ENCODE peak calls at places on chromosomes 2 and 18, in ten cellular contexts. R is endothelial cell; W is activated naive CD4-positive, alpha-beta T cell; H is activated gamma-delta T cell treated with anti-CD3 and anti-CD28 coated beads, Interleukin-2, amount 50 U/mL, for 16 hours; N is transverse colon; A is substantia nigra; G is posterior vena cava; Y is cardiac muscle cell; V is GDM1; O is cortex of kidney. M is an unnamed sample.

GRCh38 chr2:201854221-201854801 is 48.0 kb downstream of the CDK15 start:
- DNase-seq in R (no peak), W (no peak), H (no peak), N (no peak), A (no peak), G (no peak), Y (peak; percentile 90), V (no peak), O (no peak), M (no peak)

GRCh38 chr2:160125366-160125765 is 63.0 kb upstream of the PLA2R1 start:
- DNase-seq in R (no peak), W (no peak), H (no peak), N (no peak), A (no peak), G (no peak), Y (no peak), V (no peak), O (no peak), M (no peak)

GRCh38 chr2:221500501-221501209 is 71.4 kb downstream of the EPHA4 start:
- DNase-seq in R (no peak), W (no peak), H (no peak), N (no peak), A (no peak), G (no peak), Y (no peak), V (no peak), O (no peak), M (no peak)

GRCh38 chr2:138432971-138433370 is 68.6 kb upstream of the SPOPL start:
- DNase-seq in R (no peak), W (no peak), H (no peak), N (no peak), A (no peak), G (no peak), Y (peak; percentile 4), V (no peak), O (no peak), M (no peak)

GRCh38 chr2:73984922-73985317 is 210 bp downstream of the TET3 start:
- DNase-seq in R (peak; percentile 56), W (peak; percentile 44), H (peak; percentile 46), N (peak; percentile 75), A (no peak), G (no peak), Y (no peak), V (peak; percentile 49), O (no peak), M (peak; percentile 84)

GRCh38 chr2:61898810-61899209 is 6.7 kb upstream of the COMMD1 start:
- DNase-seq in R (no peak), W (no peak), H (no peak), N (no peak), A (no peak), G (no peak), Y (peak; percentile 36), V (no peak), O (no peak), M (no peak)

GRCh38 chr18:26804474-26804873 is 61.0 kb downstream of the AQP4 start:
- DNase-seq in R (peak; percentile 8), W (no peak), H (no peak), N (no peak), A (no peak), G (no peak), Y (no peak), V (no peak), O (no peak), M (no peak)

GRCh38 chr2:237669628-237670351 is 42.4 kb downstream of the LRRFIP1 start:
- DNase-seq in R (no peak), W (no peak), H (no peak), N (peak; percentile 66), A (no peak), G (peak; percentile 93), Y (peak; percentile 99), V (no peak), O (no peak), M (peak; percentile 80)

GRCh38 chr2:180413331-180413730 is 406.2 kb upstream of the CWC22 start:
- DNase-seq in R (no peak), W (no peak), H (no peak), N (no peak), A (no peak), G (no peak), Y (no peak), V (no peak), O (no peak), M (no peak)

GRCh38 chr2:172228177-172228785 is 125.6 kb upstream of the DLX2 start:
- DNase-seq in R (no peak), W (no peak), H (no peak), N (no peak), A (no peak), G (no peak), Y (no peak), V (no peak), O (no peak), M (no peak)

GRCh38 chr18:14978962-14979535 is 231.1 kb downstream of the ANKRD30B start:
- DNase-seq in R (peak; percentile 80), W (no peak), H (no peak), N (peak; percentile 59), A (no peak), G (no peak), Y (no peak), V (peak; percentile 4), O (no peak), M (peak; percentile 80)

GRCh38 chr2:46540496-46541342 is 61.4 kb downstream of the TMEM247 start:
- DNase-seq in R (no peak), W (no peak), H (no peak), N (no peak), A (no peak), G (no peak), Y (peak; percentile 65), V (no peak), O (no peak), M (no peak)

GRCh38 chr2:217622205-217622621 is 380.6 kb downstream of the TNS1 start:
- DNase-seq in R (no peak), W (no peak), H (no peak), N (peak; percentile 22), A (no peak), G (no peak), Y (peak; percentile 26), V (no peak), O (no peak), M (peak; percentile 57)

GRCh38 chr2:5250482-5250881 is 441.7 kb upstream of the SOX11 start:
- DNase-seq in R (no peak), W (no peak), H (no peak), N (no peak), A (no peak), G (no peak), Y (no peak), V (no peak), O (no peak), M (no peak)

GRCh38 chr18:2237706-2238105 is 333.6 kb downstream of the METTL4 start:
- DNase-seq in R (no peak), W (no peak), H (no peak), N (no peak), A (no peak), G (no peak), Y (peak; percentile 13), V (no peak), O (no peak), M (no peak)

GRCh38 chr2:3578987-3579386 is 3.9 kb downstream of the RPS7 start:
- DNase-seq in R (no peak), W (no peak), H (no peak), N (no peak), A (no peak), G (no peak), Y (no peak), V (no peak), O (no peak), M (no peak)

GRCh38 chr2:207772844-207773205 is 3.1 kb upstream of the FZD5 start:
- DNase-seq in R (no peak), W (no peak), H (no peak), N (no peak), A (no peak), G (no peak), Y (no peak), V (no peak), O (no peak), M (no peak)

GRCh38 chr2:30136729-30137444 is 9.9 kb upstream of the YPEL5 start:
- DNase-seq in R (no peak), W (no peak), H (no peak), N (no peak), A (no peak), G (no peak), Y (no peak), V (no peak), O (no peak), M (no peak)

GRCh38 chr2:5915926-5916325 is 223.7 kb downstream of the SOX11 start:
- DNase-seq in R (peak; percentile 67), W (no peak), H (no peak), N (no peak), A (no peak), G (no peak), Y (no peak), V (no peak), O (no peak), M (no peak)

GRCh38 chr2:168559187-168559586 is 103.1 kb downstream of the CERS6 start:
- DNase-seq in R (no peak), W (no peak), H (no peak), N (no peak), A (no peak), G (no peak), Y (peak; percentile 19), V (no peak), O (no peak), M (peak; percentile 52)

GRCh38 chr2:228731517-228731916 is 539.6 kb downstream of the PID1 start:
- DNase-seq in R (no peak), W (no peak), H (no peak), N (no peak), A (no peak), G (no peak), Y (peak; percentile 82), V (no peak), O (no peak), M (no peak)

GRCh38 chr2:115036818-115037217 is 594.4 kb downstream of the DPP10 start:
- DNase-seq in R (no peak), W (no peak), H (no peak), N (no peak), A (no peak), G (no peak), Y (no peak), V (no peak), O (no peak), M (no peak)

GRCh38 chr18:79876497-79876896 is 75.0 kb downstream of the SLC66A2 start:
- DNase-seq in R (no peak), W (no peak), H (no peak), N (no peak), A (no peak), G (peak; percentile 77), Y (no peak), V (no peak), O (no peak), M (no peak)

GRCh38 chr2:37706334-37706733 is 34.9 kb upstream of the CDC42EP3 start:
- DNase-seq in R (no peak), W (no peak), H (no peak), N (no peak), A (no peak), G (no peak), Y (no peak), V (no peak), O (no peak), M (no peak)

GRCh38 chr2:135056790-135057189 is 4.7 kb downstream of the RAB3GAP1 start:
- DNase-seq in R (no peak), W (no peak), H (no peak), N (no peak), A (no peak), G (no peak), Y (peak; percentile 24), V (no peak), O (no peak), M (no peak)

M was measured in left colon.